ENCODE peak calls at places on chromosomes 11 and 22, in five cellular contexts. One of them, this sample, is unnamed. For H3K36me3, the result is how much of the 10 kb centered on the place peaks cover.

GRCh38 chr11:9092846-9093778 is 1.7 kb upstream of the SCUBE2 start:
- DNase-seq in esophagus muscularis mucosa: peak
- DNase-seq in tibial nerve: no peak
- DNase-seq in A673: peak
- DNase-seq in OCI-LY7: peak
- DNase-seq in this sample: no peak

GRCh38 chr11:60842688-60843605 is 1.0 kb downstream of the CCDC86 start:
- DNase-seq in esophagus muscularis mucosa: no peak
- DNase-seq in tibial nerve: no peak
- DNase-seq in A673: no peak
- DNase-seq in OCI-LY7: no peak
- DNase-seq in this sample: no peak

GRCh38 chr11:94639901-94640721 is 72.9 kb downstream of the PIWIL4 start:
- DNase-seq in A673: no peak
- DNase-seq in esophagus muscularis mucosa: peak
- DNase-seq in OCI-LY7: no peak
- DNase-seq in tibial nerve: no peak
- DNase-seq in this sample: no peak

GRCh38 chr11:128290106-128290840 is 297.1 kb downstream of the ETS1 start:
- DNase-seq in OCI-LY7: peak
- DNase-seq in A673: peak
- DNase-seq in esophagus muscularis mucosa: no peak
- DNase-seq in tibial nerve: peak
- DNase-seq in this sample: peak

GRCh38 chr11:22920939-22921565 is 60.8 kb upstream of the CCDC179 start:
- DNase-seq in tibial nerve: no peak
- DNase-seq in esophagus muscularis mucosa: no peak
- DNase-seq in A673: peak
- DNase-seq in OCI-LY7: peak
- DNase-seq in this sample: peak

GRCh38 chr22:48489551-48490512 is 1337.8 kb downstream of the BRD1 start:
- DNase-seq in esophagus muscularis mucosa: no peak
- DNase-seq in A673: peak
- DNase-seq in OCI-LY7: no peak
- DNase-seq in tibial nerve: no peak
- DNase-seq in this sample: no peak

GRCh38 chr11:83249445-83249844 is 36.7 kb downstream of the CCDC90B start:
- DNase-seq in OCI-LY7: no peak
- DNase-seq in tibial nerve: no peak
- DNase-seq in esophagus muscularis mucosa: no peak
- DNase-seq in A673: no peak
- DNase-seq in this sample: no peak

GRCh38 chr11:11036185-11037161 is 178.6 kb upstream of the ZBED5 start:
- DNase-seq in OCI-LY7: peak
- DNase-seq in tibial nerve: peak
- DNase-seq in esophagus muscularis mucosa: no peak
- DNase-seq in A673: peak
- DNase-seq in this sample: peak

GRCh38 chr11:10309163-10310093 is 4.6 kb downstream of the ADM start:
- DNase-seq in OCI-LY7: no peak
- DNase-seq in esophagus muscularis mucosa: peak
- DNase-seq in A673: no peak
- DNase-seq in tibial nerve: no peak
- DNase-seq in this sample: peak

GRCh38 chr22:39240841-39241631 is 3.7 kb downstream of the PDGFB start:
- DNase-seq in OCI-LY7: no peak
- DNase-seq in tibial nerve: peak
- DNase-seq in esophagus muscularis mucosa: no peak
- DNase-seq in A673: no peak
- DNase-seq in this sample: no peak

GRCh38 chr11:12061851-12062560 is 48.4 kb upstream of the MICAL2 start:
- DNase-seq in OCI-LY7: no peak
- DNase-seq in esophagus muscularis mucosa: no peak
- DNase-seq in tibial nerve: no peak
- DNase-seq in A673: no peak
- DNase-seq in this sample: no peak

GRCh38 chr22:23246982-23247766 is 66.9 kb downstream of the BCR start:
- DNase-seq in tibial nerve: no peak
- DNase-seq in esophagus muscularis mucosa: no peak
- DNase-seq in A673: no peak
- DNase-seq in OCI-LY7: no peak
- DNase-seq in this sample: no peak

GRCh38 chr11:32210601-32211000 is 119.7 kb downstream of the RCN1 start:
- DNase-seq in OCI-LY7: no peak
- DNase-seq in A673: peak
- DNase-seq in esophagus muscularis mucosa: no peak
- DNase-seq in tibial nerve: no peak
- DNase-seq in this sample: no peak

GRCh38 chr11:115637842-115638241 is 133.6 kb upstream of the CADM1 start:
- DNase-seq in OCI-LY7: no peak
- DNase-seq in esophagus muscularis mucosa: no peak
- DNase-seq in tibial nerve: no peak
- DNase-seq in A673: no peak
- DNase-seq in this sample: no peak

GRCh38 chr11:63510360-63511130 is 4.7 kb downstream of the LGALS12 start:
- DNase-seq in OCI-LY7: no peak
- DNase-seq in tibial nerve: peak
- DNase-seq in esophagus muscularis mucosa: no peak
- DNase-seq in A673: no peak
- DNase-seq in this sample: no peak

DNA sequence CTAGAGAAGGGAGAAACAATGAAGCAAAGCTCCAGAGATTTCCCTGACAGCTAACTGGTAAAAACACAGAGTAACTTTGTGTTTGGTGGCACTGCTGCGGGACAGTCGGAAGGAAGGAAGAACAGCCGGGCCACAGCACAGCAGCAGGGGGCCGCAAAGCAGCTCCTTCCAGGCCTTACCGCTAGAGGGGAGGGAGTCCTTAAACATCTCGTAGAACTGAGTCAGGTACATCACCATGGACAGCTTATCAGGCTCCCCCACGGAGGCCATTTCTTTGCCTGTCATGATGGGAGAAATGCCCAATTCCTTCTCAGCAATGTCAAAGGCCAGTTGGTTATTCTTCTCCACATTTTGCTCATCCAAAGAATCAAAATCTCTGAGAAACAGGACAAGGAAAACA is 114.6 kb upstream of the BID start:
- DNase-seq in esophagus muscularis mucosa: no peak
- DNase-seq in tibial nerve: no peak
- DNase-seq in A673: no peak
- DNase-seq in OCI-LY7: peak
- DNase-seq in this sample: peak
- TF ChIP-seq CTCF in esophagus muscularis mucosa: peak
- TF ChIP-seq CTCF in tibial nerve: peak
- TF ChIP-seq CTCF in A673: peak
- TF ChIP-seq CTCF in OCI-LY7: peak
- TF ChIP-seq CTCF in this sample: peak

DNA sequence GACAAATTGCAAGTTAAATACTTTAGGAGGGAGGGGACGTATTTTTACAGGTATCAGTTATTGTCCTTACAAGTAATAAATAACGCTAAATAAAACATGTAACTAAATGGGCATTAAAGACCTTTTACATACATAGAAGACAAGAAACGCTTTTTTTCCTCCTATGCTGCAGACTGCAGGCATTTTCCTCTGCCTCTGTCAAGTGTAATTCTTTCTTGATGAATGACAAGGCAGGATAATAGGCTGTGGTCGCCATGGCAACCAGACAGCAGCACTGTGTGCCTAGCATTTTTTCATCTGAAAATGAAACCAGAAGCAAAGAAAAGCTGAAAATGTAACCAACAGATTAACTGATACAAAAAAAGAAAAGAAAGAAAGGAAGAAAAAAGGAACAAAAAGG is 46.1 kb downstream of the BLID start:
- DNase-seq in esophagus muscularis mucosa: no peak
- DNase-seq in A673: peak
- DNase-seq in OCI-LY7: no peak
- DNase-seq in tibial nerve: peak
- DNase-seq in this sample: peak
- H3K4me3 ChIP-seq in esophagus muscularis mucosa: no peak
- H3K4me3 ChIP-seq in A673: peak
- H3K4me3 ChIP-seq in OCI-LY7: no peak
- H3K4me3 ChIP-seq in tibial nerve: no peak
- H3K4me3 ChIP-seq in this sample: no peak

DNA sequence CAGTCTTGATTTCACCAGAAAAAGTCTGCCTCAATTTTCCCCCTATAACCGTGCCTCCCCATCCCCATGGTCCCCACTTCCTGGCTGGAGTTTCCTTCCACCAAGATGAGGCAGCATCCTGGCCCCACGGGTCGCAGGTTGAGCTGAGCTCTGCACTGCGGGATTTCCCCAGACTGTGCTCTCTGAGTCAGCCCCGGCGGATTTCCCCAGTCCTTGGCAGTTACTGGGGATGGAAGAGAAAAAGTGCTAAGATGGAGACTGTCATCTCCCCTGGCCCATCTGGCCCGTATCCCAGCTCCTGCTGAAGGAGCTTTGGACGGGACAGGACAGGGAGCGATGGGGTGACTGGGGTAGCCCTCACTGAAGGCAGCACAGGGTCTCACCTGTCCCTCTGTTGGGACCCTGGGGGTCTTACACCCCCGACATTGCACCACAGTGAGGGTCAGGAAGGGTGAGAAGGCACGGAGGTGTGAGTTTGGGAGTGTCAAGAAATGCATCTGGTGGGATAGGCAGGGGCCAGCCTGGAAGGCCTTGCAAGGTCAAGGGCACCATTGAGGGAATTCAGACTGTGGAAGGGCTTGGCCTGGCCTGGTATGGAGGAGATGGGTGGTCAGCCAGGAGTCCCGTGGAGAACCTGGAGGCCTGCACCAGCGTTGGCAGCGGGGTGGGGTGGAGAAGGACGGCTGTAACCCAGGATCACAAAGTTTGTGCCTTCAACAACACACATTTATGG is 36.5 kb downstream of the NADSYN1 start:
- DNase-seq in esophagus muscularis mucosa: no peak
- DNase-seq in tibial nerve: no peak
- DNase-seq in OCI-LY7: no peak
- DNase-seq in A673: no peak
- DNase-seq in this sample: peak
- H3K36me3 ChIP-seq in esophagus muscularis mucosa: half or more
- H3K36me3 ChIP-seq in tibial nerve: half or more
- H3K36me3 ChIP-seq in OCI-LY7: under half
- H3K36me3 ChIP-seq in A673: under half
- H3K36me3 ChIP-seq in this sample: under half

DNA sequence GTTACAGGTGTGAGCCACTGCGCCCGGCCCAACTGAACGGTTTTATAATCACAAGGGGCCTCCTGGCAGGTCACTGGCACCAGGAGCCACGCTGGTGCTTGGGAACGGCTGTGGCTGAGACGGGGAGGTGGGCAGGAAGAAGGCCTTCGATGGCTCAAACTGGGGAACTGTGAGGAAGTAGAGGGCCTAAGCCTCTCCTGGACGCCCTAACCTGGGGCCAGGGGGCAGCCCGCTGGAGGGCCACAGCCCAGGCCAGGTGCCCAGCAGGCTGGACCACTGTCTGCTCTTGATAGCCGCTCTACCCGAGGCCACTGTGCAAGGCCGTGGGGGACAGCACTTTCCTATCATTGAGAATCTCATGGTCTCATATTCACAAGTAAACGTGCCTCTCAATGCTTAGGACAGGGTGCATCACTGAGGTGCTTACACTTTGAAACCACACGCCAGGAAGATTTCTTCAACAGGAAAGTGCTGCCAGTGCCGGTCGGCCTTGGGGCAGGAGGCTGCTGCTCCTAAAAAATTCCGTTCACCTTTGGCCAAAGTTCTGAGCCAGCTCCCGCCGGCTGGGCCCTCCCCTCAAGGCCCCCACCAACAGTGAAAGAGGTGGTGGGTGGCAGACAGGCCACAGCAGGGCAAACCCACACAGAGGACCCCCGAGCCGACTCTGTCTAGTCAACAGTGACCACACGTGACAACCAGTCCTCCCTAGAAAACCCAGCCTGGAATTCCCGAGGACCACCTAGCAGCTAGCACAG is 7.2 kb downstream of the GATD1 start:
- DNase-seq in OCI-LY7: no peak
- DNase-seq in A673: no peak
- DNase-seq in tibial nerve: no peak
- DNase-seq in esophagus muscularis mucosa: no peak
- DNase-seq in this sample: no peak
- TF ChIP-seq CTCF in OCI-LY7: no peak
- TF ChIP-seq CTCF in A673: no peak
- TF ChIP-seq CTCF in tibial nerve: no peak
- TF ChIP-seq CTCF in esophagus muscularis mucosa: no peak
- TF ChIP-seq CTCF in this sample: no peak

DNA sequence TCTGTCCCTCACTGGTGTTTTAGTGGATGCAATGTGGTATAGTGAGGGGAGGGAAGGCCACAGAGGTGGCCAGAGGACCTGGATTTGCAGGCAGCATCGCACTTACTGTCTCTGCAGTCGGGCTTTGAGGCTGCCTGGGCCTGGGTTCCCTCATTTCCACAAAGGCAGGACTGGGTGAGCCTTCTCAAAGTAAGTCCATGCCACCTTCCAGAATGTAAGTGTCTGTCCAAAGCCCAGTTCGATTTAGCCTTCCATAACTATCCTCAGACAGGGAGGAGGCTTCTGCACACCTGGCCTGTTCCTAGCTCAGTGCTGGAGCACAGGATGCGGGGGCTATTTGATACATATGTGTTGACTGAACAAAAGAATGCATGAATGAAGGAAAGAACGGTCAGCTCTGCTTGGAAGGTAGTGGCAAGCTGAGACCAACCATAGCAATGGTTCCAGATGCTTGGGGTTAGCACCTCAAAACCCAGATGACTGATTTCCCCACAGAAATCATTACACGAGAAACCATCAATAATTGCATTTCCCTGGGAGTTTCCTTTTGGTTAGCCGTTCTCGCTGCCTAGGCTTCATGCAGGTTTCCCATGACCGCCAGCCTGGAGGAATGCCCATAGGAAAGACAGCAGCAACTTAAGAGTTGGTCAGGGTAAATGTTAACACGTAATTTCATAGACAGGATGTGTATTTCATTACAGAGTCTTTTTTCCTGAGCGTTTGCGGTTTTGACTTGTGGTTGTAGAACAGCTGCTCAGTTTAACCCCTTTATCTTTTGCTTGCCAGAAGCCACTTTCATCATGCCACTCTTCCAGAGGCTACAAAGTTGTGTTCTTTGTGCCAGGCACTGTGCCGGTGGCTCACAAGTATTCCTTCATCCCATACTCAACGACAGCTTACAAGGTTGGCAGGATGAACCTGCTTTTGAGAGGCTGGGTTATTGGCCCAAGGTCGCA is 2.7 kb downstream of the IL17RA start:
- DNase-seq in OCI-LY7: peak
- DNase-seq in A673: no peak
- DNase-seq in esophagus muscularis mucosa: no peak
- DNase-seq in tibial nerve: no peak
- DNase-seq in this sample: peak
- H3K4me3 ChIP-seq in OCI-LY7: peak
- H3K4me3 ChIP-seq in A673: no peak
- H3K4me3 ChIP-seq in esophagus muscularis mucosa: peak
- H3K4me3 ChIP-seq in tibial nerve: no peak
- H3K4me3 ChIP-seq in this sample: no peak